ENCODE peak calls at places on chromosomes 12 and 14, in eight cellular contexts. One of them, this sample, is unnamed.

GRCh38 chr14:95255487-95255886 is 64.2 kb downstream of the CLMN start:
- DNase-seq in psoas muscle: no peak
- DNase-seq in heart left ventricle: peak; percentile 50
- DNase-seq in B cell: no peak
- DNase-seq in A549: peak; percentile 81
- DNase-seq in left lung: peak; percentile 83
- DNase-seq in type B pancreatic cell: no peak
- DNase-seq in neural crest cell: peak; percentile 58
- DNase-seq in this sample: peak; percentile 83

GRCh38 chr14:100878271-100879146 is 25.0 kb downstream of the RTL1 start:
- DNase-seq in neural crest cell: no peak
- DNase-seq in psoas muscle: peak; percentile 39
- DNase-seq in heart left ventricle: peak; percentile 13
- DNase-seq in type B pancreatic cell: no peak
- DNase-seq in A549: no peak
- DNase-seq in left lung: peak; percentile 57
- DNase-seq in B cell: no peak
- DNase-seq in this sample: no peak

GRCh38 chr12:20411309-20411708 is 43.0 kb downstream of the PDE3A start:
- DNase-seq in psoas muscle: no peak
- DNase-seq in B cell: no peak
- DNase-seq in neural crest cell: no peak
- DNase-seq in type B pancreatic cell: no peak
- DNase-seq in left lung: no peak
- DNase-seq in A549: no peak
- DNase-seq in heart left ventricle: no peak
- DNase-seq in this sample: no peak

GRCh38 chr14:57287745-57288144 is 19.0 kb downstream of the AP5M1 start:
- DNase-seq in neural crest cell: no peak
- DNase-seq in type B pancreatic cell: no peak
- DNase-seq in A549: no peak
- DNase-seq in heart left ventricle: no peak
- DNase-seq in left lung: no peak
- DNase-seq in B cell: no peak
- DNase-seq in psoas muscle: no peak
- DNase-seq in this sample: no peak

GRCh38 chr12:85632390-85632789 is 203.8 kb downstream of the RASSF9 start:
- DNase-seq in neural crest cell: no peak
- DNase-seq in left lung: no peak
- DNase-seq in heart left ventricle: no peak
- DNase-seq in type B pancreatic cell: no peak
- DNase-seq in psoas muscle: no peak
- DNase-seq in A549: no peak
- DNase-seq in B cell: no peak
- DNase-seq in this sample: peak; percentile 39

GRCh38 chr12:58248599-58248998 is 307.2 kb downstream of the ATP23 start:
- DNase-seq in left lung: no peak
- DNase-seq in heart left ventricle: no peak
- DNase-seq in psoas muscle: no peak
- DNase-seq in B cell: no peak
- DNase-seq in neural crest cell: no peak
- DNase-seq in A549: no peak
- DNase-seq in type B pancreatic cell: no peak
- DNase-seq in this sample: no peak

GRCh38 chr14:70067810-70068209 is 120.9 kb downstream of the SLC8A3 start:
- DNase-seq in psoas muscle: peak; percentile 61
- DNase-seq in heart left ventricle: no peak
- DNase-seq in B cell: no peak
- DNase-seq in type B pancreatic cell: no peak
- DNase-seq in neural crest cell: no peak
- DNase-seq in left lung: no peak
- DNase-seq in A549: no peak
- DNase-seq in this sample: no peak

GRCh38 chr12:47095446-47096236 is 15.9 kb upstream of the AMIGO2 start:
- DNase-seq in neural crest cell: no peak
- DNase-seq in B cell: no peak
- DNase-seq in left lung: no peak
- DNase-seq in heart left ventricle: no peak
- DNase-seq in type B pancreatic cell: no peak
- DNase-seq in psoas muscle: no peak
- DNase-seq in A549: no peak
- DNase-seq in this sample: peak; percentile 92

DNA sequence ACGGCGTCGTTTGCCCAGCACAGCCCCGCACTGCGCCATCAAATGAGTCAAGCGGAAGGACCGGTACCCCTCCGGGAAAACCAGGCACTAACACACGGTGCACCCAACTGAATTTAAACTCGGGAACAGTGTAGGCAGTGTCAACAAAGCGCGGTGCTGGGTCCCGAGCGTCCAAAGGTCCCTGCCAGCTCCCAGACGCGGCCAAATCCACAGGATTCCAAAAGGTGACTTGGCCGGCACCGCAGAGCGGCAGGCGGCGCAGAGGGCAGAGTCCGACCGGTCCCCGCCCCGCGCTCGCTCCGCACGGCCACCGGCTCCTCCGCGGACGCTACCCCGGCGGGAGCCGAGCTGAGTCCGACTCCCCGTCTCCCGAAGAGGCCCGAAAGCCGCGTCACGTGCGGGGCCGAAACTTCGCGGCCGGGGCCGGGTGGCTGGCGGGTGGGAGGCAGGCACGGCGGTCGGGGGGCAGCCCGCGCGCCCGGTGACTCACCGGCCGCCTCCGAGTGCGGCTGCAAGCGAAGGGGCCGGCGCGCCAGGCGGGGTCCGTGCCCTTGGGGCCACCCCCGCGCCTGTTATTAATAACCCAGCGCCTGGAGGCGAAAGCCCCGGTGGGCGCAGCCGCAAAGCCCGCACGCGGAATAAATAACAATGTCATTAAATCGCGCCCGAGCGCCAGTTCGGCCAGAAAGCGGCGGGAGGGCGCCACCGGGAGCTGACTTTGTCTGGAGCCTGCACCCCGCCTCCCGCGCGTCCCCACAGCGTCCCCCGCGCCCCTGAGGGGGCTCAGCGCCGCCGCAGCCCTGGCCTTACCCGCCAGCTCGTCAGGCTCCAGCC is 823 bp downstream of the DENND5B start:
- DNase-seq in left lung: peak; percentile 88
- DNase-seq in A549: peak; percentile 62
- DNase-seq in B cell: peak; percentile 59
- DNase-seq in heart left ventricle: peak; percentile 81
- DNase-seq in psoas muscle: peak; percentile 84
- DNase-seq in neural crest cell: peak; percentile 69
- DNase-seq in type B pancreatic cell: peak; percentile 81
- DNase-seq in this sample: peak; percentile 35
- TF ChIP-seq CTCF in left lung: no peak
- TF ChIP-seq CTCF in A549: peak; percentile 28
- TF ChIP-seq CTCF in B cell: no peak
- TF ChIP-seq CTCF in heart left ventricle: peak; percentile 37
- TF ChIP-seq CTCF in psoas muscle: no peak
- TF ChIP-seq CTCF in neural crest cell: no peak
- TF ChIP-seq CTCF in type B pancreatic cell: no peak
- TF ChIP-seq CTCF in this sample: no peak

DNA sequence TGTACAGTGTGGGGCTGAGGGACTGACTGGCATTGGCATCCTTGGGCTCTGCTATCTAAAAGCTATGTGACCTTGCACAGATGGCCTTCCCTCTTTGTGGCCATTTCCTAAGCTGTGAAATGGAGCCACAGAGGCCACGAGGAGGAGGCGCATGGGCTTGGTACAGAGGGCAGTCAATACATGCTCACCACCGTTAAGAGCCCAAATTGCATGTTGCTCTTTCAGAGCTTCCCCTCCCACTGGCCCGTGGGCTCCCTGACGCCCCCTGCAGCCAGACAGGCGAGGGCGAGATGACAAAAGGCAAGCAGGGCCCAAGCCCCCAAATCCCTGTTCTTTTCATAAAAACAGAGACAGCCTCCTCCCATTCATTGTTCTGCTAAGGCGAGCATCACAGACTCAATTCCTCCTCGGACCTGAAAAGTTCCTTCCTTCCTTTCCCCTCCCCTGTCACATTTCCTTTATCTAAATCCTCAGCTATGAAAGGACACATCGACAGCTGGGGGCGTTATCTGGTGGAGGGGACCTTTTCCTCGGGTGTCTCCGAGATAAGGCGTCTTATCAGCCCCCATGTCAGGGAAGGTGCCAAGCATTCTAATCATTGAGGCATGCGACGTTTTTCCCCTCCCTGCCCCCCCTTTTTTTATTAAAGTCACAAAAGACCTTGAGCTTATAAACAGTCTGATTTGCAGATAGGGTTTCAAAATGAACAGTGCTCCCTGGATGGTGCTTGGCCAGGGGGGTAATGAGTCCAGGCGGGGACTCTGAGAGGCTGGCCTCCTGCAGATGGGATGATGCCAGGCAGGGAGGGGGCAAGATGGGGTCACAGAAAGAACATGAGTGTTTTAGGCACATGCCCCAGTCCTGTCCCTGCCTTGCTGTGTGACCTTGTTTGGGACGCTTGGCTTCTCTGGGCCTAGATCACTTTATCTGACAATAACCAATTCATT is 26.4 kb downstream of the FAM222A start:
- DNase-seq in B cell: peak; percentile 38
- DNase-seq in left lung: peak; percentile 28
- DNase-seq in A549: no peak
- DNase-seq in type B pancreatic cell: no peak
- DNase-seq in heart left ventricle: peak; percentile 22
- DNase-seq in psoas muscle: peak; percentile 39
- DNase-seq in neural crest cell: no peak
- DNase-seq in this sample: no peak
- TF ChIP-seq CTCF in B cell: no peak
- TF ChIP-seq CTCF in left lung: no peak
- TF ChIP-seq CTCF in A549: no peak
- TF ChIP-seq CTCF in type B pancreatic cell: peak; percentile 54
- TF ChIP-seq CTCF in heart left ventricle: peak; percentile 29
- TF ChIP-seq CTCF in psoas muscle: no peak
- TF ChIP-seq CTCF in neural crest cell: peak; percentile 46
- TF ChIP-seq CTCF in this sample: no peak

GRCh38 chr12:52534482-52534881 is 14.3 kb upstream of the KRT5 start:
- DNase-seq in B cell: no peak
- DNase-seq in neural crest cell: no peak
- DNase-seq in psoas muscle: no peak
- DNase-seq in type B pancreatic cell: no peak
- DNase-seq in A549: no peak
- DNase-seq in heart left ventricle: no peak
- DNase-seq in left lung: no peak
- DNase-seq in this sample: peak; percentile 17
- TF ChIP-seq CTCF in B cell: no peak
- TF ChIP-seq CTCF in neural crest cell: no peak
- TF ChIP-seq CTCF in psoas muscle: no peak
- TF ChIP-seq CTCF in type B pancreatic cell: no peak
- TF ChIP-seq CTCF in A549: peak; percentile 38
- TF ChIP-seq CTCF in heart left ventricle: no peak
- TF ChIP-seq CTCF in left lung: no peak
- TF ChIP-seq CTCF in this sample: peak; percentile 31

GRCh38 chr14:99122521-99123125 is 149.4 kb downstream of the BCL11B start:
- DNase-seq in A549: no peak
- DNase-seq in neural crest cell: no peak
- DNase-seq in B cell: no peak
- DNase-seq in psoas muscle: no peak
- DNase-seq in heart left ventricle: no peak
- DNase-seq in left lung: no peak
- DNase-seq in type B pancreatic cell: no peak
- DNase-seq in this sample: no peak

GRCh38 chr14:99125113-99125512 is 146.9 kb downstream of the BCL11B start:
- DNase-seq in B cell: no peak
- DNase-seq in heart left ventricle: no peak
- DNase-seq in A549: no peak
- DNase-seq in neural crest cell: no peak
- DNase-seq in left lung: no peak
- DNase-seq in type B pancreatic cell: no peak
- DNase-seq in psoas muscle: no peak
- DNase-seq in this sample: no peak

GRCh38 chr14:99125616-99126431 is 146.2 kb downstream of the BCL11B start:
- DNase-seq in heart left ventricle: no peak
- DNase-seq in left lung: no peak
- DNase-seq in A549: no peak
- DNase-seq in neural crest cell: no peak
- DNase-seq in B cell: no peak
- DNase-seq in type B pancreatic cell: no peak
- DNase-seq in psoas muscle: no peak
- DNase-seq in this sample: peak; percentile 75

GRCh38 chr14:99123208-99123870 is 148.7 kb downstream of the BCL11B start:
- DNase-seq in B cell: no peak
- DNase-seq in A549: no peak
- DNase-seq in neural crest cell: no peak
- DNase-seq in heart left ventricle: no peak
- DNase-seq in left lung: no peak
- DNase-seq in psoas muscle: no peak
- DNase-seq in type B pancreatic cell: no peak
- DNase-seq in this sample: no peak

GRCh38 chr14:99124482-99125104 is 147.4 kb downstream of the BCL11B start:
- DNase-seq in heart left ventricle: no peak
- DNase-seq in psoas muscle: no peak
- DNase-seq in left lung: no peak
- DNase-seq in neural crest cell: no peak
- DNase-seq in A549: no peak
- DNase-seq in type B pancreatic cell: no peak
- DNase-seq in B cell: no peak
- DNase-seq in this sample: no peak
- TF ChIP-seq CTCF in heart left ventricle: no peak
- TF ChIP-seq CTCF in psoas muscle: no peak
- TF ChIP-seq CTCF in left lung: no peak
- TF ChIP-seq CTCF in neural crest cell: no peak
- TF ChIP-seq CTCF in A549: no peak
- TF ChIP-seq CTCF in type B pancreatic cell: peak; percentile 23
- TF ChIP-seq CTCF in B cell: no peak
- TF ChIP-seq CTCF in this sample: no peak

DNA sequence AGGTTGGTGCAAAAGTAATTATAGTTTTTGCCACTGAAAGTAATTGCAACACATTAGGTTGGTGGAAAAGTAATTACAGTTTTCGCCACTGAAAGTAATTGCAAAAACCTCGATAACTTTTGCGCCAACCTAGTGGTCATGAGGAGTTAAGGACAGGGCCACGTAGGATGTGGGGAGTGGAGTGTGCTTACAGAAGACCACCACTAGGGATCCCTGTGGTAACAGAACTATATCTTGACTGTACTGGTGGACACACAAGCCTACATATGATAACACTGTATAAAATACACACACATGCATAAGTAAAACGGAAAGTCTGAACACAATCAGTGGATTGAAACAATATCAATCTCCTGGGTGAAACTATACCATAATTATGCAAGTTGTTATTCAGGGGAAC is 187.4 kb upstream of the ABCD2 start:
- DNase-seq in type B pancreatic cell: no peak
- DNase-seq in neural crest cell: no peak
- DNase-seq in psoas muscle: no peak
- DNase-seq in heart left ventricle: no peak
- DNase-seq in B cell: no peak
- DNase-seq in A549: peak; percentile 29
- DNase-seq in left lung: no peak
- DNase-seq in this sample: peak; percentile 13
- TF ChIP-seq CTCF in type B pancreatic cell: peak; percentile 65
- TF ChIP-seq CTCF in neural crest cell: peak; percentile 50
- TF ChIP-seq CTCF in psoas muscle: no peak
- TF ChIP-seq CTCF in heart left ventricle: no peak
- TF ChIP-seq CTCF in B cell: no peak
- TF ChIP-seq CTCF in A549: no peak
- TF ChIP-seq CTCF in left lung: no peak
- TF ChIP-seq CTCF in this sample: peak; percentile 3

This sample was measured in bronchial epithelial cell.